ENCODE peak calls at places on chromosomes 1 and 21, in eight cellular contexts. Y is heart right ventricle; Q is body of pancreas; S is ovary; F is cardiac fibroblast; P is CD8-positive, alpha-beta T cell; J is neuronal stem cell; M is OCI-LY7. G is an unnamed sample.

GRCh38 chr1:94118013-94118412 is 2.9 kb downstream of the ABCA4 start:
- DNase-seq in F (no peak), Q (no peak), M (no peak), Y (no peak), S (no peak), J (no peak), P (no peak), G (no peak)

GRCh38 chr1:30890502-30891222 is 17.9 kb downstream of the SDC3 start:
- DNase-seq in J (no peak), M (no peak), F (no peak), S (no peak), P (no peak), Y (no peak), Q (no peak), G (no peak)

GRCh38 chr1:219041819-219042218 is 131.9 kb upstream of the LYPLAL1 start:
- DNase-seq in Y (no peak), P (no peak), F (peak; percentile 77), J (no peak), Q (no peak), S (no peak), M (no peak), G (no peak)

GRCh38 chr1:6907676-6908434 is 122.6 kb downstream of the CAMTA1 start:
- DNase-seq in M (no peak), S (no peak), P (no peak), J (no peak), Q (no peak), F (no peak), Y (no peak), G (no peak)

GRCh38 chr1:26302733-26303405 is 3.6 kb downstream of the UBXN11 start:
- DNase-seq in Q (no peak), J (no peak), S (no peak), M (no peak), F (peak; percentile 86), P (no peak), Y (no peak), G (no peak)

GRCh38 chr1:25109527-25109926 is 122.8 kb downstream of the SYF2 start:
- DNase-seq in M (peak; percentile 8), S (no peak), Q (no peak), P (no peak), Y (no peak), F (no peak), J (no peak), G (no peak)

GRCh38 chr21:39529026-39529425 is 77.3 kb downstream of the SH3BGR start:
- DNase-seq in F (no peak), J (no peak), M (no peak), Y (no peak), P (no peak), S (no peak), Q (peak; percentile 20), G (no peak)

GRCh38 chr1:245434285-245434684 is 279.5 kb downstream of the KIF26B start:
- DNase-seq in M (no peak), S (no peak), F (no peak), Q (no peak), J (no peak), P (no peak), Y (no peak), G (no peak)

GRCh38 chr1:76635784-76636183 is 231.5 kb upstream of the ST6GALNAC5 start:
- DNase-seq in Q (no peak), S (no peak), F (no peak), P (no peak), M (no peak), Y (no peak), J (no peak), G (no peak)

GRCh38 chr1:113872219-113872934 is 865 bp upstream of the PTPN22 start:
- DNase-seq in J (no peak), M (peak; percentile 50), Q (no peak), F (peak; percentile 30), P (no peak), Y (no peak), S (no peak), G (peak; percentile 32)

GRCh38 chr1:46517010-46517600 is 27.5 kb downstream of the DMBX1 start:
- DNase-seq in Y (no peak), P (no peak), S (no peak), M (no peak), J (peak; percentile 54), F (no peak), Q (peak; percentile 92), G (no peak)
- H3K4me3 ChIP-seq in Y (no peak overlapping the region), P (no peak overlapping the region), S (no peak overlapping the region), M (no peak overlapping the region), J (no peak overlapping the region), F (no peak overlapping the region), Q (no peak overlapping the region), G (no peak overlapping the region)

GRCh38 chr1:3733603-3734591 is 18.4 kb upstream of the CCDC27 start:
- DNase-seq in P (no peak), Y (no peak), J (no peak), Q (no peak), M (no peak), S (no peak), F (no peak), G (no peak)
- H3K4me3 ChIP-seq in P (no peak overlapping the region), Y (no peak overlapping the region), J (no peak overlapping the region), Q (no peak overlapping the region), M (no peak overlapping the region), S (no peak overlapping the region), F (no peak overlapping the region), G (no peak overlapping the region)

DNA sequence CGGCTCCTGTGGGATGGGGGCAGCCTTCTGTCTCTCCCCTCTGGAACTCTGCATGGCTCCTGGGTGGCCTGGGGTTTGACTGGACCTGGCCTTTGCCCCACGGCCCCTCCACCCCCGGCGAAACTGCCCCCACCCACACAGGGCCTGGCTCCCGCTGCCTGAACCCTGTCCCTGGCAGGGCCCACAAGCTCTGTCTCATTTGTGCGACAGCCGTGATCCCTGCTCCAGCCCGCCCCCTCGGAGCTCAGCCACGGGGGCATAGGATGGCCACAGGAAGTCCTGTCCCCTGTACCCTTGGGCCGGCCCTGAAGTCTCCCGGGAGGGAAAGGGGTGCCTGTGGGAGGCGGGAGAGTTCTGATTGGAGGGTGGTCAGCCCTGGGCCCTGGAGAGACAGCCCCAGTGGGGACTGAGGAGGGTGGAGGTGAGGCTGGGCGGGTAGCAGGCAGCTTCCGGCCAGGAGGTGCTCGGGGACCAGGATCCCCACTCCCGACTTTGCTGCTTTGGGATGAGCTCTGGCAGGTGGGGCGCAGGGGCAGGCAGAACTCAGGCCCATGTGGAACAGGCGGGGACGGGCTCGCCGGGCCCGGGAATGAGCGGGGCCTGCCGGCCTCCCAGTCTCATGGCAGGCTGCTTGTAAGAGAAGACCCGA is 45.1 kb downstream of the SLX9 start:
- DNase-seq in P (no peak), S (no peak), Q (no peak), J (no peak), M (no peak), F (no peak), Y (peak; percentile 20), G (no peak)
- H3K4me3 ChIP-seq in P (no peak overlapping the region), S (no peak overlapping the region), Q (no peak overlapping the region), J (no peak overlapping the region), M (no peak overlapping the region), F (no peak overlapping the region), Y (no peak overlapping the region), G (no peak overlapping the region)

GRCh38 chr21:29194847-29195246 is 64.4 kb downstream of the MAP3K7CL start:
- DNase-seq in Q (no peak), Y (no peak), P (no peak), M (no peak), J (no peak), S (no peak), F (peak; percentile 63), G (no peak)
- H3K4me3 ChIP-seq in Q (no peak overlapping the region), Y (peak overlapping the region; percentile 33), P (no peak overlapping the region), M (no peak overlapping the region), J (no peak overlapping the region), S (no peak overlapping the region), F (no peak overlapping the region), G (no peak overlapping the region)

DNA sequence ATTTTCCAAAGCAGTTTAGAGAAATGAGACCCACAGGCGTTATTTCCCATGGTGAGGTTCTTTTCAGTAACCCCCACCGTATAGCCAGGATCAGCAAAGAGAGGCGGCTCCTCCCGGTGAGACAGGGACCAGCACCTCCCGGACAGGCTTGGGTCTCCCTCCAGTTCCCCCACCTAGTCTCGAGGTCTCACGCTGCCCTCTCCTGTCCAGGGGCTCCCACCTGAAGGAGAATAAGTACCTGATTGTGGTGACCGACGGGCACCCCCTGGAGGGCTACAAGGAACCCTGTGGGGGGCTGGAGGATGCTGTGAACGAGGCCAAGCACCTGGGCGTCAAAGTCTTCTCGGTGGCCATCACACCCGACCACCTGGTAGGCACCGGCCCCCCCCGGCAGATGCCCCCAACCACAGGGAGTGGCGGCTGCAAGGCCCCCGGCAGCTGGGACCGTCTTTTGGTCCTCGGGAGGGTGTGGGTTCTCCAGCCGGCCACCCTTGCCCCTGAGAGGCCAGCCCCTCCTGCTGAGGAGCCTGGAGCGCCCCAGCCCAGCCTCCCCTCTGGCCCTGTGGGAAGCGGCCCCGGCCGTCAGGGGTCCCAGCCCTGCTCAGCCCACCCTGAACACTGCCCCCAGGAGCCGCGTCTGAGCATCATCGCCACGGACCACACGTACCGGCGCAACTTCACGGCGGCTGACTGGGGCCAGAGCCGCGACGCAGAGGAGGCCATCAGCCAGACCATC is 4.9 kb downstream of the COL6A1 start:
- DNase-seq in M (no peak), J (no peak), P (no peak), Y (peak; percentile 10), S (peak; percentile 13), Q (no peak), F (no peak), G (no peak)
- H3K4me3 ChIP-seq in M (no peak overlapping the region), J (no peak overlapping the region), P (no peak overlapping the region), Y (no peak overlapping the region), S (no peak overlapping the region), Q (no peak overlapping the region), F (no peak overlapping the region), G (no peak overlapping the region)

G was measured in Jurkat, Clone E6-1.